ENCODE peak calls at places on chromosomes 2 and 18, in ten cellular contexts. M is AG04449; D is head of caudate nucleus; C is H7; K is Jurkat, Clone E6-1; E is T-helper 9 cell; N is RWPE2; Z is NCI-H510A treated with DMSO at 0.1 percent for 48 hours; I is neural crest cell; B is posterior vena cava. A is an unnamed sample.

GRCh38 chr2:238948765-238949641 is 101.1 kb downstream of the TWIST2 start:
- DNase-seq in M (no peak), D (no peak), C (no peak), K (no peak), E (no peak), N (no peak), Z (no peak), I (no peak), B (peak), A (no peak)

GRCh38 chr2:237199577-237199976 is 113.9 kb downstream of the COPS8 start:
- DNase-seq in M (no peak), D (no peak), C (no peak), K (peak), E (no peak), N (no peak), Z (no peak), I (no peak), B (no peak), A (no peak)

GRCh38 chr2:43426305-43427031 is 169.4 kb downstream of the THADA start:
- DNase-seq in M (peak), D (no peak), C (no peak), K (peak), E (peak), N (peak), Z (no peak), I (no peak), B (peak), A (peak)

GRCh38 chr18:53909668-53910067 is 314.8 kb downstream of the MBD2 start:
- DNase-seq in M (no peak), D (no peak), C (peak), K (peak), E (no peak), N (no peak), Z (no peak), I (no peak), B (no peak), A (no peak)

GRCh38 chr2:72743481-72743880 is 82.4 kb downstream of the EXOC6B start:
- DNase-seq in M (no peak), D (no peak), C (no peak), K (no peak), E (no peak), N (no peak), Z (no peak), I (no peak), B (no peak), A (no peak)

GRCh38 chr2:28300921-28301341 is 91.7 kb upstream of the FOSL2 start:
- DNase-seq in M (no peak), D (no peak), C (no peak), K (no peak), E (no peak), N (no peak), Z (no peak), I (no peak), B (no peak), A (no peak)

GRCh38 chr2:170966648-170967396 is 37.8 kb downstream of the GORASP2 start:
- DNase-seq in M (no peak), D (no peak), C (peak), K (no peak), E (no peak), N (no peak), Z (peak), I (no peak), B (no peak), A (no peak)

GRCh38 chr2:239305771-239306170 is 95.0 kb downstream of the HDAC4 start:
- DNase-seq in M (no peak), D (no peak), C (no peak), K (no peak), E (no peak), N (no peak), Z (no peak), I (no peak), B (peak), A (no peak)

GRCh38 chr18:41594582-41594981 is 360.5 kb upstream of the PIK3C3 start:
- DNase-seq in M (no peak), D (no peak), C (no peak), K (no peak), E (no peak), N (no peak), Z (peak), I (no peak), B (no peak), A (peak)

GRCh38 chr2:71347517-71347916 is 15.9 kb downstream of the ZNF638 start:
- DNase-seq in M (no peak), D (no peak), C (no peak), K (no peak), E (no peak), N (no peak), Z (no peak), I (no peak), B (no peak), A (no peak)

GRCh38 chr18:58416704-58417683 is 211.9 kb downstream of the ALPK2 start:
- DNase-seq in M (no peak), D (no peak), C (no peak), K (no peak), E (no peak), N (no peak), Z (no peak), I (no peak), B (no peak), A (no peak)

GRCh38 chr2:158459161-158460003 is 2.6 kb downstream of the PKP4 start:
- DNase-seq in M (no peak), D (no peak), C (no peak), K (no peak), E (no peak), N (no peak), Z (peak), I (no peak), B (no peak), A (no peak)

GRCh38 chr18:40124107-40124506 is 1830.9 kb upstream of the PIK3C3 start:
- DNase-seq in M (no peak), D (no peak), C (no peak), K (no peak), E (no peak), N (no peak), Z (no peak), I (no peak), B (no peak), A (no peak)

GRCh38 chr2:67400560-67401464 is 3.7 kb downstream of the ETAA1 start:
- DNase-seq in M (no peak), D (no peak), C (no peak), K (no peak), E (no peak), N (no peak), Z (no peak), I (no peak), B (no peak), A (no peak)

GRCh38 chr2:86414996-86415395 is 26.2 kb upstream of the KDM3A start:
- DNase-seq in M (no peak), D (no peak), C (no peak), K (no peak), E (no peak), N (no peak), Z (no peak), I (no peak), B (no peak), A (no peak)

GRCh38 chr2:237901932-237902846 is 42.8 kb downstream of the RAMP1 start:
- DNase-seq in M (no peak), D (no peak), C (peak), K (no peak), E (no peak), N (no peak), Z (no peak), I (no peak), B (peak), A (no peak)

GRCh38 chr2:48126180-48126579 is 219.9 kb upstream of the FBXO11 start:
- DNase-seq in M (no peak), D (no peak), C (no peak), K (no peak), E (no peak), N (no peak), Z (no peak), I (no peak), B (no peak), A (no peak)

GRCh38 chr18:62999921-63000320 is 284.6 kb downstream of the PHLPP1 start:
- DNase-seq in M (no peak), D (no peak), C (no peak), K (no peak), E (no peak), N (no peak), Z (no peak), I (no peak), B (no peak), A (no peak)

GRCh38 chr2:166013878-166014277 is 60.3 kb upstream of the TTC21B start:
- DNase-seq in M (no peak), D (no peak), C (no peak), K (no peak), E (no peak), N (no peak), Z (no peak), I (no peak), B (no peak), A (no peak)

GRCh38 chr18:46174317-46175039 is 70.3 kb downstream of the HAUS1 start:
- DNase-seq in M (no peak), D (peak), C (peak), K (peak), E (peak), N (no peak), Z (no peak), I (no peak), B (no peak), A (no peak)

GRCh38 chr2:128754246-128754724 is 435.6 kb upstream of the HS6ST1 start:
- DNase-seq in M (no peak), D (no peak), C (no peak), K (peak), E (no peak), N (no peak), Z (peak), I (no peak), B (no peak), A (no peak)

GRCh38 chr2:56015631-56016251 is 92.2 kb upstream of the EFEMP1 start:
- DNase-seq in M (no peak), D (no peak), C (no peak), K (no peak), E (no peak), N (no peak), Z (peak), I (no peak), B (no peak), A (no peak)

GRCh38 chr2:130831356-130831755 is 5.4 kb upstream of the ARHGEF4 start:
- DNase-seq in M (no peak), D (no peak), C (no peak), K (no peak), E (no peak), N (no peak), Z (no peak), I (no peak), B (no peak), A (no peak)

GRCh38 chr18:33269223-33269622 is 171.3 kb downstream of the CCDC178 start:
- DNase-seq in M (no peak), D (no peak), C (peak), K (no peak), E (no peak), N (no peak), Z (no peak), I (no peak), B (no peak), A (no peak)

GRCh38 chr18:42514522-42514921 is 559.5 kb downstream of the PIK3C3 start:
- DNase-seq in M (no peak), D (no peak), C (no peak), K (no peak), E (no peak), N (no peak), Z (no peak), I (no peak), B (no peak), A (no peak)

GRCh38 chr2:28751956-28752607 is 452 bp downstream of the PPP1CB start:
- DNase-seq in M (no peak), D (peak), C (peak), K (peak), E (peak), N (no peak), Z (no peak), I (no peak), B (no peak), A (peak)

GRCh38 chr2:71934595-71935263 is 212.9 kb downstream of the CYP26B1 start:
- DNase-seq in M (no peak), D (no peak), C (peak), K (no peak), E (no peak), N (no peak), Z (no peak), I (no peak), B (peak), A (no peak)

GRCh38 chr18:76823574-76823973 is 1.2 kb downstream of the ZNF236 start:
- DNase-seq in M (no peak), D (peak), C (peak), K (no peak), E (no peak), N (peak), Z (no peak), I (peak), B (peak), A (no peak)

GRCh38 chr2:157785200-157785599 is 90.9 kb downstream of the ACVR1 start:
- DNase-seq in M (no peak), D (no peak), C (no peak), K (no peak), E (no peak), N (no peak), Z (no peak), I (no peak), B (no peak), A (peak)